ENCODE peak calls at places on chromosomes 3 and 15, in ten cellular contexts. N is tibial nerve, F is right lobe of liver, W is A549, H is HepG2, I is body of pancreas, G is stomach, Y is transverse colon, S is ovary, U is HCT116. C is an unnamed sample.

GRCh38 chr3:101567528-101568317 is 6.1 kb downstream of the TRMT10C start:
- DNase-seq in U (no peak), F (no peak), Y (no peak), W (no peak), S (no peak), H (no peak), I (no peak), N (no peak), G (no peak), C (no peak)

GRCh38 chr3:196666001-196666867 is 26.7 kb downstream of the NRROS start:
- DNase-seq in S (no peak), W (peak), H (peak), U (no peak), N (peak), Y (no peak), I (no peak), G (no peak), F (no peak), C (no peak)

GRCh38 chr3:3772920-3773319 is 26.3 kb upstream of the LRRN1 start:
- DNase-seq in S (no peak), Y (no peak), U (no peak), N (no peak), F (no peak), G (no peak), H (no peak), W (no peak), I (no peak), C (no peak)

GRCh38 chr15:34085746-34086145 is 15.9 kb downstream of the EMC7 start:
- DNase-seq in S (no peak), U (no peak), Y (no peak), H (no peak), I (no peak), F (no peak), N (no peak), W (no peak), G (no peak), C (no peak)

GRCh38 chr3:72427575-72427974 is 420.7 kb downstream of the SHQ1 start:
- DNase-seq in H (no peak), G (no peak), S (no peak), I (no peak), U (no peak), F (no peak), Y (no peak), W (no peak), N (no peak), C (no peak)

GRCh38 chr3:131454501-131454900 is 48.3 kb downstream of the MRPL3 start:
- DNase-seq in U (no peak), H (no peak), I (no peak), N (no peak), Y (no peak), F (no peak), W (no peak), S (no peak), G (no peak), C (no peak)

GRCh38 chr3:123080864-123081562 is 14.2 kb downstream of the PDIA5 start:
- DNase-seq in I (no peak), Y (no peak), G (no peak), N (no peak), F (no peak), U (no peak), W (no peak), H (no peak), S (no peak), C (no peak)

GRCh38 chr3:154310840-154311239 is 13.4 kb downstream of the DHX36 start:
- DNase-seq in H (no peak), I (no peak), F (no peak), W (peak), Y (no peak), S (no peak), U (no peak), G (no peak), N (no peak), C (no peak)

GRCh38 chr15:69039516-69040225 is 25.2 kb downstream of the NOX5 start:
- DNase-seq in H (no peak), F (no peak), W (no peak), I (no peak), Y (no peak), G (no peak), S (no peak), U (no peak), N (no peak), C (peak)

GRCh38 chr3:69294014-69294771 is 91.7 kb downstream of the FRMD4B start:
- DNase-seq in F (no peak), N (no peak), I (peak), H (no peak), U (no peak), W (peak), S (no peak), G (no peak), Y (no peak), C (no peak)

GRCh38 chr3:171329759-171330158 is 130.4 kb downstream of the TNIK start:
- DNase-seq in G (no peak), N (no peak), U (no peak), I (no peak), H (no peak), W (no peak), S (no peak), Y (no peak), F (no peak), C (no peak)

GRCh38 chr3:113439576-113439975 is 1.7 kb downstream of the CFAP44 start:
- DNase-seq in I (no peak), N (no peak), W (no peak), H (no peak), U (no peak), Y (no peak), G (no peak), S (no peak), F (no peak), C (no peak)

GRCh38 chr3:148075829-148076716 is 621.6 kb upstream of the AGTR1 start:
- DNase-seq in U (peak), G (no peak), Y (no peak), H (peak), S (no peak), I (peak), W (peak), F (no peak), N (no peak), C (no peak)

GRCh38 chr3:33064929-33065328 is 32.0 kb downstream of the GLB1 start:
- DNase-seq in N (no peak), U (no peak), Y (no peak), F (no peak), W (peak), H (peak), S (no peak), G (no peak), I (no peak), C (no peak)

GRCh38 chr3:111761309-111761795 is 97.7 kb upstream of the PHLDB2 start:
- DNase-seq in N (no peak), F (no peak), W (peak), Y (no peak), I (no peak), G (no peak), H (no peak), U (no peak), S (no peak), C (no peak)

GRCh38 chr15:77064539-77065308 is 6.2 kb downstream of the TSPAN3 start:
- DNase-seq in F (no peak), N (no peak), U (no peak), H (no peak), G (no peak), Y (no peak), S (no peak), I (no peak), W (peak), C (no peak)

GRCh38 chr3:152402698-152403456 is 134.1 kb downstream of the MBNL1 start:
- DNase-seq in G (no peak), N (no peak), I (no peak), F (no peak), H (no peak), S (no peak), U (no peak), W (no peak), Y (no peak), C (no peak)

GRCh38 chr3:130395916-130396315 is 50.4 kb downstream of the COL6A5 start:
- DNase-seq in I (peak), G (no peak), Y (no peak), W (peak), U (peak), H (peak), F (no peak), N (no peak), S (no peak), C (no peak)

GRCh38 chr15:29939404-29939803 is 117.1 kb upstream of the TJP1 start:
- DNase-seq in G (no peak), U (no peak), H (no peak), W (no peak), Y (no peak), F (no peak), S (no peak), I (no peak), N (no peak), C (no peak)

GRCh38 chr3:11050666-11051323 is 58.2 kb downstream of the SLC6A1 start:
- DNase-seq in H (no peak), W (no peak), Y (no peak), N (no peak), G (no peak), S (no peak), I (no peak), F (no peak), U (no peak), C (no peak)

GRCh38 chr3:14393440-14394111 is 8.8 kb upstream of the SLC6A6 start:
- DNase-seq in S (peak), H (no peak), F (no peak), Y (no peak), N (no peak), G (no peak), W (no peak), I (no peak), U (no peak), C (no peak)

GRCh38 chr3:170405101-170405500 is 13.6 kb upstream of the CLDN11 start:
- DNase-seq in U (no peak), H (no peak), N (no peak), G (no peak), F (no peak), Y (no peak), I (no peak), W (no peak), S (no peak), C (no peak)

GRCh38 chr15:71804695-71805470 is 5.5 kb upstream of the NR2E3 start:
- DNase-seq in G (no peak), W (no peak), Y (no peak), H (no peak), S (no peak), F (no peak), N (no peak), U (no peak), I (peak), C (no peak)

GRCh38 chr3:17740703-17741102 is 1.7 kb downstream of the TBC1D5 start:
- DNase-seq in Y (no peak), F (no peak), W (peak), U (no peak), H (peak), S (no peak), I (peak), N (no peak), G (no peak), C (no peak)

GRCh38 chr3:17742837-17743659 is 617 bp upstream of the TBC1D5 start:
- DNase-seq in G (peak), N (peak), U (no peak), S (no peak), F (no peak), Y (no peak), H (no peak), W (no peak), I (no peak), C (no peak)

GRCh38 chr3:17741621-17742091 is 775 bp downstream of the TBC1D5 start:
- DNase-seq in Y (no peak), H (peak), W (no peak), G (no peak), S (no peak), I (peak), F (no peak), U (no peak), N (peak), C (peak)

GRCh38 chr3:17743660-17743995 is 1.2 kb upstream of the TBC1D5 start:
- DNase-seq in F (no peak), U (no peak), S (no peak), N (no peak), Y (no peak), W (no peak), H (no peak), I (no peak), G (no peak), C (no peak)

GRCh38 chr3:17742092-17742836 is at the start of gene TBC1D5:
- DNase-seq in H (peak), G (peak), Y (peak), W (peak), I (peak), S (peak), U (peak), F (peak), N (no peak), C (peak)
- TF ChIP-seq POLR2A in H (peak), G (no peak), Y (peak), W (peak), I (peak), S (peak), U (no peak), F (peak), N (peak), C (no peak)

GRCh38 chr15:75648156-75649000 is 666 bp downstream of the SNX33 start:
- DNase-seq in I (peak), N (no peak), W (peak), U (no peak), F (peak), G (peak), Y (peak), H (peak), S (peak), C (peak)
- H3K4me3 ChIP-seq in I (peak), N (peak), W (peak), U (peak), F (peak), G (peak), Y (peak), H (peak), S (peak), C (peak)

GRCh38 chr3:129121016-129121791 is 400 bp downstream of the RAB43 start:
- DNase-seq in Y (peak), U (no peak), N (no peak), S (peak), G (peak), W (no peak), H (no peak), F (no peak), I (no peak), C (no peak)
- TF ChIP-seq POLR2A in Y (peak), U (no peak), N (peak), S (no peak), G (no peak), W (no peak), H (peak), F (peak), I (no peak), C (no peak)

GRCh38 chr3:12943124-12944021 is 102.0 kb upstream of the RPL32 start:
- DNase-seq in G (peak), H (no peak), Y (no peak), N (no peak), F (no peak), U (no peak), I (no peak), S (no peak), W (no peak), C (no peak)
- H3K4me3 ChIP-seq in G (no peak), H (no peak), Y (no peak), N (no peak), F (no peak), U (no peak), I (no peak), S (no peak), W (no peak), C (no peak)

GRCh38 chr15:65530318-65531111 is at the start of gene HACD3:
- DNase-seq in Y (peak), U (peak), N (peak), H (peak), I (peak), W (peak), F (peak), G (peak), S (peak), C (peak)
- TF ChIP-seq POLR2A in Y (peak), U (peak), N (peak), H (peak), I (peak), W (peak), F (peak), G (no peak), S (peak), C (no peak)

C was measured in lower leg skin.